ENCODE peak calls at places on chromosome 16, in four cellular contexts. One of them, this sample, is unnamed.
A peak's percentile ranks its signal among the peaks of the same experiment; 100 is the strongest.

GRCh38 chr16:66898207-66898606 is 17.9 kb downstream of the PDP2 start:
- DNase-seq in IMR-90: peak; percentile 77
- DNase-seq in neuronal stem cell: no peak
- DNase-seq in H9: no peak
- DNase-seq in this sample: peak; percentile 62

GRCh38 chr16:77574867-77575619 is 140.2 kb upstream of the ADAMTS18 start:
- DNase-seq in neuronal stem cell: no peak
- DNase-seq in H9: no peak
- DNase-seq in IMR-90: no peak
- DNase-seq in this sample: peak; percentile 55

GRCh38 chr16:84232969-84233368 is 6.8 kb downstream of the KCNG4 start:
- DNase-seq in H9: no peak
- DNase-seq in neuronal stem cell: no peak
- DNase-seq in IMR-90: no peak
- DNase-seq in this sample: no peak

GRCh38 chr16:17160285-17160854 is 310.4 kb downstream of the XYLT1 start:
- DNase-seq in neuronal stem cell: peak; percentile 66
- DNase-seq in H9: no peak
- DNase-seq in IMR-90: peak; percentile 45
- DNase-seq in this sample: no peak

GRCh38 chr16:54633943-54634362 is 296.7 kb upstream of the IRX5 start:
- DNase-seq in neuronal stem cell: no peak
- DNase-seq in IMR-90: no peak
- DNase-seq in H9: peak; percentile 41
- DNase-seq in this sample: no peak

GRCh38 chr16:3068486-3068885 is 3.0 kb downstream of the IL32 start:
- DNase-seq in H9: no peak
- DNase-seq in neuronal stem cell: no peak
- DNase-seq in IMR-90: no peak
- DNase-seq in this sample: no peak

GRCh38 chr16:13110124-13110796 is 208.9 kb downstream of the SHISA9 start:
- DNase-seq in neuronal stem cell: peak; percentile 63
- DNase-seq in H9: peak; percentile 56
- DNase-seq in IMR-90: no peak
- DNase-seq in this sample: peak; percentile 71

GRCh38 chr16:30004811-30005242 is 6.0 kb downstream of the DOC2A start:
- DNase-seq in H9: no peak
- DNase-seq in IMR-90: no peak
- DNase-seq in neuronal stem cell: no peak
- DNase-seq in this sample: no peak

GRCh38 chr16:25841776-25842175 is 150.0 kb downstream of the HS3ST4 start:
- DNase-seq in IMR-90: no peak
- DNase-seq in neuronal stem cell: no peak
- DNase-seq in H9: no peak
- DNase-seq in this sample: no peak

GRCh38 chr16:86547286-86547685 is 7.7 kb downstream of the MTHFSD start:
- DNase-seq in IMR-90: no peak
- DNase-seq in H9: no peak
- DNase-seq in neuronal stem cell: no peak
- DNase-seq in this sample: no peak

GRCh38 chr16:2838928-2839327 is 8.8 kb downstream of the ZG16B start:
- DNase-seq in IMR-90: peak; percentile 89
- DNase-seq in H9: peak; percentile 91
- DNase-seq in neuronal stem cell: peak; percentile 56
- DNase-seq in this sample: peak; percentile 77

GRCh38 chr16:86048882-86049585 is 150.1 kb downstream of the IRF8 start:
- DNase-seq in IMR-90: no peak
- DNase-seq in H9: no peak
- DNase-seq in neuronal stem cell: no peak
- DNase-seq in this sample: no peak

GRCh38 chr16:79329163-79329521 is 271.4 kb downstream of the MAF start:
- DNase-seq in H9: no peak
- DNase-seq in IMR-90: no peak
- DNase-seq in neuronal stem cell: no peak
- DNase-seq in this sample: no peak

GRCh38 chr16:508884-509736 is 18.4 kb upstream of the CAPN15 start:
- DNase-seq in IMR-90: peak; percentile 35
- DNase-seq in neuronal stem cell: no peak
- DNase-seq in H9: no peak
- DNase-seq in this sample: peak; percentile 85

GRCh38 chr16:66369055-66369592 is 2.6 kb downstream of the CDH5 start:
- DNase-seq in IMR-90: no peak
- DNase-seq in neuronal stem cell: no peak
- DNase-seq in H9: no peak
- DNase-seq in this sample: no peak

GRCh38 chr16:50457423-50457822 is 88.6 kb upstream of the BRD7 start:
- DNase-seq in neuronal stem cell: no peak
- DNase-seq in H9: no peak
- DNase-seq in IMR-90: no peak
- DNase-seq in this sample: no peak

GRCh38 chr16:13041646-13042045 is 140.2 kb downstream of the SHISA9 start:
- DNase-seq in neuronal stem cell: no peak
- DNase-seq in H9: no peak
- DNase-seq in IMR-90: no peak
- DNase-seq in this sample: no peak

GRCh38 chr16:31080035-31080629 is 5.9 kb downstream of the ZNF646 start:
- DNase-seq in IMR-90: no peak
- DNase-seq in neuronal stem cell: no peak
- DNase-seq in H9: no peak
- DNase-seq in this sample: no peak

GRCh38 chr16:89616576-89617437 is 3.4 kb downstream of the DPEP1 start:
- DNase-seq in neuronal stem cell: no peak
- DNase-seq in H9: no peak
- DNase-seq in IMR-90: no peak
- DNase-seq in this sample: no peak
- H2BK15ac ChIP-seq in neuronal stem cell: no peak overlapping the region
- H2BK15ac ChIP-seq in H9: no peak overlapping the region
- H2BK15ac ChIP-seq in IMR-90: no peak overlapping the region
- H2BK15ac ChIP-seq in this sample: no peak overlapping the region

GRCh38 chr16:81636298-81636960 is 142.7 kb upstream of the PLCG2 start:
- DNase-seq in H9: no peak
- DNase-seq in IMR-90: no peak
- DNase-seq in neuronal stem cell: no peak
- DNase-seq in this sample: no peak

GRCh38 chr16:81639931-81640680 is 139.0 kb upstream of the PLCG2 start:
- DNase-seq in H9: no peak
- DNase-seq in neuronal stem cell: no peak
- DNase-seq in IMR-90: peak; percentile 11
- DNase-seq in this sample: peak; percentile 52

GRCh38 chr16:81639348-81639747 is 139.7 kb upstream of the PLCG2 start:
- DNase-seq in H9: no peak
- DNase-seq in IMR-90: no peak
- DNase-seq in neuronal stem cell: no peak
- DNase-seq in this sample: no peak

GRCh38 chr16:81637336-81638235 is 141.5 kb upstream of the PLCG2 start:
- DNase-seq in H9: no peak
- DNase-seq in neuronal stem cell: no peak
- DNase-seq in IMR-90: no peak
- DNase-seq in this sample: no peak

DNA sequence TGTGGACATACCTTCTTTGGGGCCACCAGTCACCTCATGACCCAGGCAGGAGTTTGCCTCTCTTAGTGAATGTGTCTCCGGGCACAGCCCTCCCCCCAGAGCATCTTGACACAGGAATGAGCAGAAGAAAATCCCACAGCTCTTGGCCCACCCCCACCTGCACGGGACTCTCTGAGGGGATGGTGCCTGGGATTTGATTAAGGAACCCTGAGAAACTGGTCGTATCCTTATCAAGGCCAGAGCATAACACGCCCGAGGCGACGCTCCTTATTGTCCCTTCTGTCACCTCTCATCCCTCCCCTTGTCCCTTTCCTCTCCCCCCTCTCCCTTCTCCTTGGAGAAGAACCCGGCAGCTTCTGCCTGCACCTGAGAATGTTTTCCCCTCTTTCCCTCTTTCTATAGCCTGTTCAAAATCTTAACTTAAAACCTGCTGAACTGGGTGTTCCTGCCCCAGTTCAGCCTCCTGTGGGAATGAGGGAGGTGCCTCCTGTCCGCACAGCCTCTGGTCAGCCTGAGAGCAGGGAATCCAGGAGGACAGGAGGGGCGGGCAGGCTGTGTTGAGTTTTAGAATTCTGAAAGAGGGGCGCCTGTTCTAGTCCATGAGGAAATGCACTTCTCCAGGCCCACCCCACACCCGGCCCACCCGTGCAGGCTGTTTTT is 140.7 kb upstream of the PLCG2 start:
- DNase-seq in H9: no peak
- DNase-seq in neuronal stem cell: no peak
- DNase-seq in IMR-90: no peak
- DNase-seq in this sample: no peak
- H3K4ac ChIP-seq in H9: no peak overlapping the region
- H3K4ac ChIP-seq in neuronal stem cell: no peak overlapping the region
- H3K4ac ChIP-seq in IMR-90: no peak overlapping the region
- H3K4ac ChIP-seq in this sample: no peak overlapping the region

GRCh38 chr16:57477531-57478202 is 8.6 kb downstream of the DOK4 start:
- DNase-seq in IMR-90: no peak
- DNase-seq in H9: no peak
- DNase-seq in neuronal stem cell: no peak
- DNase-seq in this sample: no peak

GRCh38 chr16:57480127-57480753 is 6.1 kb downstream of the DOK4 start:
- DNase-seq in H9: no peak
- DNase-seq in neuronal stem cell: no peak
- DNase-seq in IMR-90: peak; percentile 13
- DNase-seq in this sample: peak; percentile 60

GRCh38 chr16:57479043-57479421 is 7.3 kb downstream of the DOK4 start:
- DNase-seq in IMR-90: no peak
- DNase-seq in neuronal stem cell: no peak
- DNase-seq in H9: no peak
- DNase-seq in this sample: no peak

GRCh38 chr16:57479422-57480126 is 6.7 kb downstream of the DOK4 start:
- DNase-seq in H9: peak; percentile 80
- DNase-seq in IMR-90: peak; percentile 54
- DNase-seq in neuronal stem cell: no peak
- DNase-seq in this sample: peak; percentile 67

DNA sequence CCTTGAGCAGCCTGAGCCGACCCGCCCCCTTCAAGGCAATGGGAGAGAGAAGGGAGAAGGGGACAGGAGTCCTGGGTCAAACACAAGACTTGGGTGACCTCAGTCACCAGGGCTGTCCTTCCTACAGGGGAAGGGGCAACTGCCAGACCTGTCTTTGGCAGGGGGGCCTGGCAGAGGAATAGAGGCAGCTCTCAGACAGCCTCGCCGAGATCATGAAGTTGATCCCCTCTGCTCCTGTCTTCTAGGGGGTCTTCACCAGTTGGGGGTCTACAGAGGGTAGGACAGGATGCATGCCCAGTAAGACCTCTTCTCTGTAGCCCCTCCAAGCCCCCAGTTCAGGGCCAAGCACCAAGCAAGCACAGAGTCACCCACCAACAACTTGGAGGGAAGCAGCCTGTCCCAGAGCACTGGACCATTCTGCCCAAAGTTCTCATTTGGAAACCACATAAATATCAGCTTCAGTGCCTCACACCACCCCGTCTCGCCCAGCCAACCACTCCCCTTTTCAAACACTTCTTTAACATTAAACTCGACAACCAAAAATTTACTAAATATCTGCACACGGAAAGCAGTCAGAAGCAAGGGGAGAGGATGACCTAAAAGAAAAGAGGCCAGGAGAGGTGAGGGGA is 7.8 kb downstream of the DOK4 start:
- DNase-seq in neuronal stem cell: no peak
- DNase-seq in IMR-90: no peak
- DNase-seq in H9: no peak
- DNase-seq in this sample: no peak
- H2BK15ac ChIP-seq in neuronal stem cell: no peak overlapping the region
- H2BK15ac ChIP-seq in IMR-90: no peak overlapping the region
- H2BK15ac ChIP-seq in H9: no peak overlapping the region
- H2BK15ac ChIP-seq in this sample: peak overlapping the region; percentile 68

GRCh38 chr16:74732951-74733350 is 32.3 kb upstream of the MLKL start:
- DNase-seq in neuronal stem cell: no peak
- DNase-seq in H9: peak; percentile 24
- DNase-seq in IMR-90: no peak
- DNase-seq in this sample: no peak

GRCh38 chr16:74735554-74735953 is 34.9 kb upstream of the MLKL start:
- DNase-seq in H9: no peak
- DNase-seq in neuronal stem cell: no peak
- DNase-seq in IMR-90: no peak
- DNase-seq in this sample: no peak

GRCh38 chr16:74735162-74735452 is 34.4 kb upstream of the MLKL start:
- DNase-seq in H9: peak; percentile 28
- DNase-seq in neuronal stem cell: no peak
- DNase-seq in IMR-90: no peak
- DNase-seq in this sample: no peak

GRCh38 chr16:74736531-74737157 is 36.0 kb upstream of the MLKL start:
- DNase-seq in H9: no peak
- DNase-seq in IMR-90: no peak
- DNase-seq in neuronal stem cell: no peak
- DNase-seq in this sample: no peak

DNA sequence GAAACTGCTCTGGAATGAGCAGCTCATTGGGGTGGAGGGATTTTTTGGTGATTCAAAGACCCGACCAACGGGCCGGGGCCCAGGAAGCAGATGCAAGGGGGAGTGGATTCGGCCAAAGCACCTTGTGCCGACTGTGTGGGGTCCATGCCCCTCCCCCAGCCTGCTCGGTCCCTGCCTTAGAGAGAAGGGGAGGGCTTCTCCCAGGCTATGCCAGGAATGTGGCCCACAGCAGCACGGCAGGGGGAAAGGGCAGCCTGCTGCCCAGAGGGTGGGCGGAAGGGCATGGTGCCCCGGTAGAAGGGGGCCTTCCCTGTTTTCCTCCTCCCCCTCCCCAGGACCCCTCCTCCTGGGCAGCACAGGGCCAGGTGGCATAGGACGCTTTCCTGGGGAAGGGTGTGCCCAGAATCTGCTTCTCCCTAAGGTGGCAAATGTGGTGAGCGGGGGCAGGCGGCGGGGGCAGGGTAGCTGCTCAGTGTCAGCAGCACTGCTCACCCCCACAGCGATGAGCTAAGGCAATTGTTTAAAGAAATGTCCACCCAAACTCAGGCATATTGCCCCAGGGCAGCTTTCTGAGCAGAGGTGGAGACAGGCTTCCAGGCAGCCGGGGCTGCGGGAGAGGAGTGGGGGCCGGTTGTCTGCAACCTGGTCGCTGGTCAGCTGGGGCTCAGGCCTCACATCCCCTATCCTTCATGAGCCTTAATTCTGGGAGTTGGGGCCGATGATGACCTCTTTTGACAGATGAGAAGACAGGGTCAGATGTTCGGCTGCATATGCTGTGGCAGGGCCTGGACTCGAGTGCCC is 33.9 kb upstream of the MLKL start:
- DNase-seq in IMR-90: no peak
- DNase-seq in H9: peak; percentile 76
- DNase-seq in neuronal stem cell: peak; percentile 40
- DNase-seq in this sample: no peak
- H3K4ac ChIP-seq in IMR-90: peak overlapping the region; percentile 3
- H3K4ac ChIP-seq in H9: no peak overlapping the region
- H3K4ac ChIP-seq in neuronal stem cell: no peak overlapping the region
- H3K4ac ChIP-seq in this sample: no peak overlapping the region